ENCODE peak calls at places on chromosomes 2 and 18, in nine cellular contexts. H is SK-N-SH, G is HL-60, Z is stomach, V is prostate gland, A is spleen, Q is sigmoid colon, Y is K562, S is transverse colon. I is an unnamed sample.

GRCh38 chr2:24961903-24962302 is 9.9 kb downstream of the DNAJC27 start:
- DNase-seq in H (no peak), G (no peak), Z (no peak), V (no peak), A (no peak), Q (no peak), Y (no peak), S (no peak), I (no peak)

GRCh38 chr2:150125188-150125587 is 362.3 kb downstream of the RND3 start:
- DNase-seq in H (no peak), G (no peak), Z (no peak), V (no peak), A (no peak), Q (no peak), Y (no peak), S (no peak), I (no peak)

GRCh38 chr18:10437837-10438236 is 16.6 kb upstream of the APCDD1 start:
- DNase-seq in H (no peak), G (no peak), Z (no peak), V (no peak), A (no peak), Q (no peak), Y (peak), S (no peak), I (no peak)

GRCh38 chr2:238914648-238915015 is 66.7 kb downstream of the TWIST2 start:
- DNase-seq in H (no peak), G (no peak), Z (no peak), V (no peak), A (peak), Q (peak), Y (no peak), S (no peak), I (no peak)

GRCh38 chr2:1487758-1488715 is 74.8 kb downstream of the TPO start:
- DNase-seq in H (peak), G (no peak), Z (no peak), V (no peak), A (peak), Q (peak), Y (no peak), S (no peak), I (no peak)

GRCh38 chr2:230219419-230220331 is at the start of gene SP110:
- DNase-seq in H (peak), G (peak), Z (peak), V (peak), A (peak), Q (peak), Y (peak), S (peak), I (peak)

GRCh38 chr2:146457221-146457620 is 1387.6 kb upstream of the ACVR2A start:
- DNase-seq in H (no peak), G (no peak), Z (no peak), V (no peak), A (no peak), Q (no peak), Y (no peak), S (no peak), I (no peak)

GRCh38 chr2:112846056-112846455 is 9.5 kb upstream of the IL1B start:
- DNase-seq in H (no peak), G (no peak), Z (no peak), V (no peak), A (no peak), Q (no peak), Y (no peak), S (no peak), I (no peak)

GRCh38 chr2:75614062-75614710 is 32.4 kb upstream of the MRPL19 start:
- DNase-seq in H (no peak), G (no peak), Z (no peak), V (no peak), A (no peak), Q (no peak), Y (no peak), S (no peak), I (no peak)

GRCh38 chr2:123738643-123739042 is 286.4 kb upstream of the CNTNAP5 start:
- DNase-seq in H (no peak), G (no peak), Z (no peak), V (no peak), A (no peak), Q (no peak), Y (no peak), S (no peak), I (no peak)

GRCh38 chr2:143934913-143935310 is 585.0 kb downstream of the ZEB2 start:
- DNase-seq in H (no peak), G (no peak), Z (no peak), V (no peak), A (no peak), Q (no peak), Y (no peak), S (no peak), I (no peak)

GRCh38 chr2:146927080-146927714 is 917.6 kb upstream of the ACVR2A start:
- DNase-seq in H (peak), G (no peak), Z (peak), V (peak), A (no peak), Q (peak), Y (no peak), S (peak), I (peak)

GRCh38 chr18:45374878-45375630 is 240.2 kb upstream of the SLC14A2 start:
- DNase-seq in H (no peak), G (no peak), Z (no peak), V (no peak), A (no peak), Q (no peak), Y (no peak), S (no peak), I (no peak)

GRCh38 chr2:55338268-55338667 is 69.2 kb upstream of the MTIF2 start:
- DNase-seq in H (no peak), G (no peak), Z (no peak), V (no peak), A (no peak), Q (no peak), Y (no peak), S (no peak), I (no peak)

GRCh38 chr2:26805241-26805676 is 19.4 kb downstream of the CENPA start:
- DNase-seq in H (no peak), G (no peak), Z (no peak), V (no peak), A (no peak), Q (no peak), Y (no peak), S (no peak), I (no peak)

GRCh38 chr2:232688201-232688600 is 8.9 kb upstream of the GIGYF2 start:
- DNase-seq in H (no peak), G (no peak), Z (no peak), V (no peak), A (peak), Q (no peak), Y (no peak), S (no peak), I (no peak)

GRCh38 chr2:240579071-240579762 is 7.3 kb upstream of the CAPN10 start:
- DNase-seq in H (no peak), G (no peak), Z (no peak), V (no peak), A (no peak), Q (no peak), Y (peak), S (no peak), I (no peak)

GRCh38 chr18:45745817-45746461 is 22.0 kb downstream of the SLC14A1 start:
- DNase-seq in H (no peak), G (no peak), Z (no peak), V (peak), A (no peak), Q (no peak), Y (no peak), S (no peak), I (no peak)

GRCh38 chr2:36556847-36557246 is 41.1 kb downstream of the FEZ2 start:
- DNase-seq in H (no peak), G (no peak), Z (no peak), V (no peak), A (no peak), Q (no peak), Y (no peak), S (no peak), I (no peak)

GRCh38 chr2:74533464-74533863 is 3.7 kb downstream of the HTRA2 start:
- DNase-seq in H (no peak), G (no peak), Z (no peak), V (no peak), A (peak), Q (no peak), Y (no peak), S (no peak), I (no peak)
- TF ChIP-seq POLR2AphosphoS5 in H (no peak), G (no peak), Z (no peak), V (no peak), A (no peak), Q (no peak), Y (peak), S (no peak), I (no peak)

DNA sequence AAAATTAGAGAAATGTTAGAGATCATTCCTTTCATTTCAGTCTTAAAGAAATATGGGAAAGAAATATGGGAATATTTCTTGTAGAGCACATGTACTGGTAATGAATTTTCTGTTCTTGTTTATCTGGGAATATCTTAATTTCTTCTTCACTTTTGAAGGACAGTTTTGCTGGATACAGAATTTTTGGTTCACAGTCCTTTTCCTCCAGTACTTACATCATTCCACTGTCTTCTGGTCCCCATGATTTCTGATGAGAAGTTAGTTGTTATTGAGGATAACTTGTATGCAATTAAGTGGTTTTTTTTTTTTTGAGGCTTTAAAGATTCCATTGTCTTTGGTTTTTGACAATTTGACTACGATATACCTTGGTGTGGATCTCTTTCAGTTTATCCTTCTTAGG is 11.0 kb downstream of the NEURL3 start:
- DNase-seq in H (no peak), G (no peak), Z (no peak), V (no peak), A (no peak), Q (no peak), Y (no peak), S (no peak), I (no peak)
- H3K4me3 ChIP-seq in H (no peak), G (no peak), Z (no peak), V (no peak), A (no peak), Q (no peak), Y (no peak), S (no peak), I (no peak)

GRCh38 chr2:234479465-234479864 is 17.4 kb downstream of the ARL4C start:
- DNase-seq in H (no peak), G (no peak), Z (no peak), V (no peak), A (peak), Q (peak), Y (no peak), S (no peak), I (no peak)
- TF ChIP-seq POLR2AphosphoS5 in H (no peak), G (no peak), Z (no peak), V (no peak), A (no peak), Q (no peak), Y (no peak), S (no peak), I (no peak)

GRCh38 chr18:58438161-58438983 is 190.5 kb downstream of the ALPK2 start:
- DNase-seq in H (no peak), G (no peak), Z (no peak), V (no peak), A (no peak), Q (no peak), Y (no peak), S (no peak), I (no peak)

GRCh38 chr18:58443671-58444070 is 185.2 kb downstream of the ALPK2 start:
- DNase-seq in H (no peak), G (no peak), Z (no peak), V (no peak), A (no peak), Q (peak), Y (no peak), S (no peak), I (no peak)

DNA sequence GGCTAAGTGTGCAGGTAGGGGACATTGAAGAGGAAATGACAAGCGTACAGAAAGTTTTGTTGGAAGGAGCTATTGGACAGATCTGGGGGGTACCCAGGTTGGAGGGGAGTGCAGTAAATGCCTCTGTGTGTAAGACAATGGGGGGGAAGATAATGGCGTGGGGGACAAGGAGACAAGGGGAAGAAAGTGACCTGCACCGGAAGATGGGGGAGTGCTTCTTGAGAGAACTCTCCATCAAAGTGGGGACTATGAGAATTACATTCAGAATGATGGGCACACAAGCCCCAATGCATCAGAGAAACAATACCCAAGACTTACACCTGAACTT is 189.9 kb downstream of the ALPK2 start:
- DNase-seq in H (no peak), G (no peak), Z (no peak), V (no peak), A (no peak), Q (no peak), Y (no peak), S (no peak), I (no peak)
- H3K4me3 ChIP-seq in H (no peak), G (no peak), Z (peak), V (peak), A (peak), Q (no peak), Y (no peak), S (peak), I (peak)

GRCh38 chr18:49359732-49360444 is 100.6 kb downstream of the DYM start:
- DNase-seq in H (no peak), G (no peak), Z (no peak), V (no peak), A (no peak), Q (no peak), Y (no peak), S (no peak), I (no peak)
- TF ChIP-seq POLR2AphosphoS5 in H (no peak), G (no peak), Z (no peak), V (no peak), A (no peak), Q (peak), Y (no peak), S (no peak), I (no peak)

DNA sequence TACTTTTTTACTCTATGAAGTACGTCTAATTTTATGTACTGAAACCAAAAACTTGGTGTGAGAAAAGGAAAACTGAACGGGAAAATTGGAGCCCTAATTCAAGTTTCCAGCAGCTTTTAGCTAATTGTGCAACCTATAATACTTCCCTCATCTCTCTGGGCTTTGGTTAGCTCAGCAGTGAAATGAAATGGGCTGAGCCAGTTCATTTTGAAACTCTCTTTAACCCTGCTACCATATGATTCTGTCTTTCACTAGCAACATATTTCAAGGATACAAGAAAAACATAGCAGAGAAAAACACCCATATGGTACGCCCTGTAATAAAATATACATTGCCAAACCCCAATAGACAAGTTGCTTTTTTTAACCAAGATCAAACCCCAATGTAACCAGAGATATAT is 819 bp downstream of the SYT4 start:
- DNase-seq in H (no peak), G (no peak), Z (no peak), V (no peak), A (no peak), Q (no peak), Y (no peak), S (no peak), I (no peak)
- H3K4me3 ChIP-seq in H (no peak), G (no peak), Z (no peak), V (no peak), A (no peak), Q (no peak), Y (no peak), S (no peak), I (no peak)

DNA sequence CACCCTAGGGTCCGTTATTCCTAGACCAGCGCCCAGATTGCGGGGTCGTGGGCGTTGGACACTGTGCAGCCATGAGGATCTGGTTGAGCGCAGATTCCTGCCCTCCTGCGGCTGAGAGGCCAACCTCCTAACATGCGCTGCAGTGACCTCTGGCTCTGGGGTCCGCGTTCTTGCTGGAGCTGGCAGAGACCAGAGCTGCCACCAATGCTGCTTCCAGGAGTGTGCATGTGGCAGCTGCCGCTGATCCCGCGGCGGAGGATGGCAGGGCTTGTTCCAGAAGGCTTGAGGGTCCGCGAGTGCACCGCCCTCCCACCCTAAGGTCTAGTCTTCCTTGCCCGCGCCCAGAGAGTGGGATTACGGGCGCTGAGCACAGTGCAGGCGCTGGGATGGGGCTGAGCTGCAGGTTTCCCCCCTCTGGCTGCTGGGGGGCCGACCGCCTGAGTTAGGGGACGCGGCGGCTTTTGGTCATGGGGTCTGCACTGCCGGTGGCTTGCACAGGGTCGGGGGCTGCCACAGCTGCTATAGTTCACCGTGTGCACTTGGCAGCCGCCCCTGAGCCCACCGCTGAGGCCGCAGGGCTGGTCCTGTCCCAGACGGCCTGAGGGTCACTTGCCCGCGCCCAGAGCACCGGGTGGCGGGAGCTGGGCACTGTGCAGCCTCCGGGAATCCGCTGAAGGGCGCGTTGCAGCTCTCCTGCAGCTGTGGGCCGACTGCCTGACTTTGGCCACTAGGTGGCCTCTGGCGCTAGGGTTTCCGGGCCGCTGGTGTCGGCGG is 145.9 kb downstream of the CCDC74A start:
- DNase-seq in H (peak), G (no peak), Z (peak), V (peak), A (peak), Q (peak), Y (peak), S (peak), I (peak)
- TF ChIP-seq POLR2AphosphoS5 in H (no peak), G (no peak), Z (no peak), V (no peak), A (peak), Q (no peak), Y (no peak), S (no peak), I (no peak)